ENCODE peak calls at places on chromosome 9, in four cellular contexts. M is A549, T is AG04450, A is GM12865. C is an unnamed sample.

GRCh38 chr9:124342402-124342945 is 72.8 kb downstream of the PSMB7 start:
- DNase-seq in M (no peak), T (no peak), A (no peak), C (no peak)

GRCh38 chr9:134408939-134409737 is 82.9 kb downstream of the RXRA start:
- DNase-seq in M (no peak), A (no peak), T (no peak), C (no peak)

GRCh38 chr9:18822850-18823249 is 210.2 kb downstream of the SAXO1 start:
- DNase-seq in A (no peak), M (no peak), T (no peak), C (no peak)

GRCh38 chr9:88488166-88488565 is 46.8 kb upstream of the NXNL2 start:
- DNase-seq in T (no peak), M (no peak), A (no peak), C (no peak)

GRCh38 chr9:129221233-129221632 is 43.2 kb upstream of the IER5L start:
- DNase-seq in A (peak), T (no peak), M (no peak), C (no peak)

GRCh38 chr9:133354766-133355165 is 1.5 kb downstream of the SURF1 start:
- DNase-seq in M (no peak), T (no peak), A (no peak), C (no peak)

GRCh38 chr9:2623046-2623865 is 1.7 kb downstream of the VLDLR start:
- DNase-seq in A (no peak), T (no peak), M (peak), C (peak)

GRCh38 chr9:131923766-131924165 is 155.9 kb downstream of the MED27 start:
- DNase-seq in A (no peak), M (no peak), T (no peak), C (no peak)

GRCh38 chr9:137186385-137186784 is 2.0 kb downstream of the ANAPC2 start:
- DNase-seq in T (no peak), M (no peak), A (no peak), C (no peak)

GRCh38 chr9:92637331-92637730 is 32.6 kb downstream of the IPPK start:
- DNase-seq in T (no peak), A (no peak), M (no peak), C (no peak)

GRCh38 chr9:72925126-72925810 is 27.6 kb downstream of the ALDH1A1 start:
- DNase-seq in A (no peak), T (no peak), M (no peak), C (no peak)

GRCh38 chr9:38339087-38339486 is 53.4 kb upstream of the ALDH1B1 start:
- DNase-seq in A (peak), M (no peak), T (no peak), C (no peak)

GRCh38 chr9:134575103-134575816 is 66.3 kb upstream of the COL5A1 start:
- DNase-seq in A (no peak), T (no peak), M (no peak), C (no peak)

GRCh38 chr9:133581553-133582343 is 27.4 kb downstream of the FAM163B start:
- DNase-seq in M (no peak), A (no peak), T (no peak), C (no peak)

GRCh38 chr9:95508968-95509850 is 7.6 kb downstream of the PTCH1 start:
- DNase-seq in T (peak), A (peak), M (peak), C (peak)

GRCh38 chr9:83387401-83388185 is 150.6 kb downstream of the FRMD3 start:
- DNase-seq in T (no peak), M (no peak), A (no peak), C (no peak)

GRCh38 chr9:122158202-122158601 is 1.4 kb downstream of the NDUFA8 start:
- DNase-seq in T (peak), A (peak), M (peak), C (peak)
- TF ChIP-seq CTCF in T (peak), A (peak), M (peak), C (peak)

GRCh38 chr9:109968702-109969450 is 188.9 kb downstream of the PALM2AKAP2 start:
- DNase-seq in M (peak), A (peak), T (no peak), C (no peak)
- TF ChIP-seq CTCF in M (no peak), A (peak), T (peak), C (peak)

DNA sequence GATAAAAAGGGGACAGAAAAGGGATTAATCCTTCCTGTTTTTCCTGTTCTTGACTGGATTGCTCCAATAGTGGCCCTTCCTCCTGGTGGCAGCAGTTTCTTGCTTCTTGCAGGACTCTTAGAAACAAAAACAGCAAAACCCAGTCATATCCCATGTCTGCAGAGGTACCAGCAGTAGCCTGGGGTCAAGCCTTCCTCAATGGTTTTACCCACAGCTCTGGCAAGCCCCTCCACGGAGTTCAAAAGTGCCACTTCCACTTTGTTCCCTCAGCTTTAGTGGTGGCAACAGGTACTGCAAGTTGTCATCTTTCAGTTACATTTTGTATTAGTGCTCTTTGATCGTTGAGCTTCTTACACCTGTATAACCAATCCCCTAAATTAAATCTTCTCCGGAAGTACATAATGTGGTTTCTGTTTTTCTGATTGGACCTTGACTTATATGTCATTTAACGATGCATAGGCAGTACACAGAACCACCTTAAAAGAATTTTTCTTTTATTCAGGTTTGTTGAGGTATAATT is 8.7 kb upstream of the RANBP6 start:
- DNase-seq in T (no peak), M (peak), A (peak), C (peak)
- TF ChIP-seq CTCF in T (peak), M (peak), A (peak), C (peak)

DNA sequence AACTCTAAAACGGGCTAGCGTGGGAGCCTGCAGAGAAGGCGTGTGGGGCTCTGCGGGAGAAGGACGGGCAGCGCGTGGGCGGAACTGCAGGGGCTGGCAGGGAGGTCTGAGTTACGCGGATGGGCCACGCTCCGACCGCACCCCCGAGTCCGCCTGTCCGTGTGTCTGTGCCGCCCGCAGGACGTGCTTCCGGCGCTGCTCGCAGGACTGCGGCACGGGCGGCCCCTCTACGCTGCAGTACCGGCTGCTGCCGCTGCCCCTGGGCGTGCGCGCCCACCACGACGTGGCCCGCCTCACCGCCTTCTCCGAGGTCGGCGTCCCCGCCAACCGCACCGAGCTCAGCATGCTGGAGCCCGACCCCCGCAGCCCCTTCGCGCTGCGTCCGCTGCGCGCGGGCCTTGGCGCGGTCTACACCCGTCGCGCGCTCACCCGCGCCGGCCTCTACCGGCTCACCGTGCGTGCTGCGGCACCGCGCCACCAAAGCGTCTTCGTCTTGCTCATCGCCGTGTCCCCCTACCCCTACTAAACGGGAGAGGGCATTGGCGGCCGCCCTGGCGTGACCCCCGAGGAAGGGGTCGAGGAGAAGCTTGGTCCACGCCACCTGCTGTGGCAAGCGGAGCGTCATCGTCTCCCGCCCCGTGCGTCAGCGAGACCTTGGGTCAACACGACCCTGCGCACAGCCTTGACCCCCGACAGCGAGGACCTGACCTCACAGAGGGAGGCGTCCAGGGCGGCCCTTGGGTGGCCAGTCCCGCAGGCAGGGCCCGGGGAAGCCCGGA is 11.4 kb upstream of the ASS1 start:
- DNase-seq in A (peak), T (no peak), M (peak), C (peak)
- TF ChIP-seq CTCF in A (peak), T (peak), M (peak), C (no peak)

GRCh38 chr9:113737414-113738271 is 138.5 kb upstream of the ZNF618 start:
- DNase-seq in T (peak), M (peak), A (peak), C (peak)

GRCh38 chr9:113728989-113729388 is 147.1 kb upstream of the ZNF618 start:
- DNase-seq in A (no peak), M (no peak), T (no peak), C (no peak)

GRCh38 chr9:113738898-113739604 is 137.1 kb upstream of the ZNF618 start:
- DNase-seq in A (peak), M (peak), T (no peak), C (peak)

GRCh38 chr9:113738506-113738897 is 137.6 kb upstream of the ZNF618 start:
- DNase-seq in A (no peak), M (peak), T (no peak), C (no peak)

DNA sequence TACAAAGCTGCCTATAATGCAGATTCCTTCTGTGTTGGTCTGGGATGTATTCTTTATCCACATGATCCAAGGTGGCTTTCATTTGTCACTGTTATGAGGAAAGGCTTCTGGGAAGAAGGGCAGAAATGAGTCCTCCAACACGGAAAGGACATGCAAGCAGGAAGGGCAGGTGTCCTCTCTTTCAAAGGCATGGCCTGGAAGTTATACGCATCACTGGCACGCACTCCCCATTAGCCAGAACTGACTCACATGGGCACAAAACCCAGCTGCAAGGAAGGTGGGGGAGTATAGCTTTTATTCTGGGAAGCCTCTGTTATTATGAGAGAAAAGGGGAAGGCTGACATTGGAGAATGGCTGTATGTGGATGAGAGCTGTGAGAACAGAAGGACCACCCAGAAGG is 141.3 kb upstream of the ZNF618 start:
- DNase-seq in M (no peak), A (no peak), T (no peak), C (no peak)
- TF ChIP-seq CTCF in M (no peak), A (no peak), T (no peak), C (no peak)

DNA sequence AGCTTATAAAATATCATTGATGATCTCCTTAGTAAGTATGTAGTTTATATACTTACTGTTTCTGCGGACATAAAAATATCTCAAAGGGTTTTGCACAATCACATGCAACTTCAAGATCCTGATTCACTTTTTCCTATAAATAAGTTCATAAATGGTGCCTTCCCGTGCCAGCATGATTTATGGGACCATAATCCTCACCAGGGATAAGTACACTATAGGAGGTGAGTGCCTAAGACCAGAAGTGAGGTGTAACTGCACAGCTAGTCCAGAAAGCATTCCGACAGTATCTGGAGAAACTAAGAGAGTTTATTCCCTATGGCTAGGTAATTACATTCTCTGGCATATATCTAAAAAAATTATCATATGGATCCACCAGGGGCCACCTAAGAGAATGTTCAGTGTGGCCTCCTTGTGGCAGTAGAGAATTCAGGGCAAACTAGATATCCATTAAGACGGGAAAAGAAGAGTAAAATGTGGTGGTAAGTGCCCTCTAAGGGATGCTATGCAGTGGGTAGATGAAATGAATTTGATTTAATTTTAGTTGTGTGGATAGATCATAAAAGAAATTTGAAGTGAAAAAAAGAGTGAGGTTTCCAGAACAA is 402.5 kb upstream of the SLC24A2 start:
- DNase-seq in T (no peak), A (no peak), M (peak), C (no peak)
- TF ChIP-seq CTCF in T (peak), A (no peak), M (no peak), C (no peak)

DNA sequence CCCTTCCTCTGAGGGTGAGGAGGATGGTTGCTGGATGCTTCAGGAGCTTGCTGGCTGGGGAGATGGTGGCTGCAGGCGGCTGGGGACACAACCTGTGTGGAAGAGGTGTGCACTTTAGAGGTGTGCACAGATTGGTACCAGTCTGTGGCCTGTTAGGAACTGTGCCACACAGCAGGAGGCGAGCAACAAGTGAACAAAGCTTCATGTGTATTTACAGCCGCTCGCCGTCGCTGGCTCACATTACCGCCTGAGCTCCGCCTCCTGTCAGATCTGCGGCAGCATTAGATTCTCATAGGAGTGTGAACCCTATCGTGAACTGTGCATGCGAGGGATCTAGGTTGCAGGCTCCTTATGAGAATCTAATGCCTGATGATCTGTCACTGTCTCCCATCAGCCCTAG is 100.4 kb downstream of the ENTREP1 start:
- DNase-seq in T (no peak), A (no peak), M (no peak), C (no peak)
- TF ChIP-seq CTCF in T (no peak), A (no peak), M (no peak), C (no peak)

GRCh38 chr9:36742264-36742663 is 169.6 kb downstream of the MELK start:
- DNase-seq in T (no peak), M (no peak), A (no peak), C (no peak)
- TF ChIP-seq CTCF in T (no peak), M (no peak), A (no peak), C (no peak)

C was measured in GM13976.